ENCODE peak calls at places on chromosomes 1 and 21, in seven cellular contexts. N, H, R, M, F, P and T are unnamed samples.

GRCh38 chr1:197919523-197920301 is 2.5 kb downstream of the LHX9 start:
- DNase-seq in F (no peak), M (no peak), H (no peak), R (no peak), N (no peak), P (no peak), T (no peak)

GRCh38 chr1:247576514-247576913 is 11.6 kb upstream of the OR2G2 start:
- DNase-seq in H (peak), M (peak), F (no peak), N (peak), P (no peak), R (no peak), T (no peak)

GRCh38 chr21:44579833-44580144 is 615 bp downstream of the KRTAP10-5 start:
- DNase-seq in N (no peak), P (no peak), M (no peak), H (no peak), R (no peak), F (no peak), T (no peak)

GRCh38 chr21:40143822-40144525 is 276.7 kb downstream of the PCP4 start:
- DNase-seq in H (peak), M (peak), N (peak), R (no peak), F (peak), P (peak), T (peak)

GRCh38 chr21:32653326-32653901 is 41.2 kb upstream of the CFAP298 start:
- DNase-seq in H (no peak), F (no peak), R (no peak), M (peak), P (peak), N (peak), T (no peak)

GRCh38 chr1:167064622-167065021 is 25.6 kb downstream of the GPA33 start:
- DNase-seq in F (no peak), H (no peak), M (no peak), N (no peak), P (no peak), R (no peak), T (no peak)

GRCh38 chr1:40866408-40866788 is 4.2 kb upstream of the CITED4 start:
- DNase-seq in R (no peak), P (no peak), M (no peak), H (no peak), F (no peak), N (no peak), T (no peak)

GRCh38 chr1:224554056-224554455 is 62.1 kb upstream of the CNIH3 start:
- DNase-seq in M (no peak), N (no peak), F (no peak), P (no peak), R (no peak), H (no peak), T (no peak)

GRCh38 chr1:86636898-86637297 is 67.5 kb upstream of the SH3GLB1 start:
- DNase-seq in P (no peak), M (no peak), R (no peak), F (no peak), N (no peak), H (no peak), T (no peak)

GRCh38 chr1:47797555-47797954 is 199.6 kb downstream of the TRABD2B start:
- DNase-seq in F (no peak), P (no peak), H (no peak), R (no peak), M (no peak), N (no peak), T (no peak)

GRCh38 chr21:15752763-15753407 is 23.1 kb downstream of the USP25 start:
- DNase-seq in H (no peak), F (no peak), M (no peak), R (no peak), N (no peak), P (no peak), T (no peak)

GRCh38 chr1:20964540-20965484 is 177.7 kb upstream of the HP1BP3 start:
- DNase-seq in M (peak), P (no peak), H (no peak), F (no peak), N (no peak), R (no peak), T (no peak)

GRCh38 chr1:94816030-94816429 is 4.1 kb upstream of the SLC44A3 start:
- DNase-seq in F (no peak), M (no peak), P (no peak), N (no peak), H (no peak), R (no peak), T (no peak)

GRCh38 chr1:4778056-4778455 is 123.6 kb downstream of the AJAP1 start:
- DNase-seq in N (no peak), R (no peak), F (peak), H (no peak), P (no peak), M (no peak), T (peak)

GRCh38 chr1:233448290-233448689 is 120.8 kb downstream of the MAP3K21 start:
- DNase-seq in N (no peak), P (no peak), R (no peak), H (no peak), F (no peak), M (peak), T (peak)

GRCh38 chr1:9009438-9010366 is 16.5 kb downstream of the SLC2A7 start:
- DNase-seq in N (peak), P (peak), F (no peak), H (peak), R (no peak), M (no peak), T (no peak)

GRCh38 chr1:15260418-15261154 is 13.6 kb downstream of the FHAD1 start:
- DNase-seq in M (no peak), P (peak), H (no peak), F (no peak), R (no peak), N (peak), T (no peak)

GRCh38 chr1:911875-912739 is 11.6 kb upstream of the SAMD11 start:
- DNase-seq in N (no peak), P (no peak), F (peak), M (no peak), H (no peak), R (no peak), T (no peak)